ENCODE peak calls at places on chromosome 17, in nine cellular contexts. C, R, O, W, S, T, Z, I and U are unnamed samples.

GRCh38 chr17:28999216-28999615 is 6.6 kb downstream of the SEZ6 start:
- DNase-seq in R (no peak), O (no peak), S (no peak), Z (no peak), W (no peak), T (no peak), C (no peak), I (no peak), U (no peak)

GRCh38 chr17:12790806-12791148 is 1.5 kb downstream of the ARHGAP44 start:
- DNase-seq in W (no peak), O (no peak), I (no peak), Z (no peak), R (no peak), T (no peak), S (no peak), C (no peak), U (no peak)

GRCh38 chr17:81553616-81554181 is 1.5 kb upstream of the FAAP100 start:
- DNase-seq in I (peak), W (peak), R (peak), Z (peak), S (peak), O (no peak), C (peak), T (no peak), U (no peak)

GRCh38 chr17:69437475-69437874 is 23.0 kb downstream of the MAP2K6 start:
- DNase-seq in C (no peak), S (no peak), T (no peak), Z (no peak), W (no peak), R (no peak), I (no peak), O (no peak), U (no peak)

GRCh38 chr17:73071387-73071999 is 21.0 kb downstream of the SLC39A11 start:
- DNase-seq in W (no peak), O (no peak), S (no peak), I (peak), T (no peak), Z (no peak), C (no peak), R (no peak), U (peak)

GRCh38 chr17:3531266-3532101 is 26.1 kb downstream of the TRPV3 start:
- DNase-seq in T (no peak), Z (no peak), W (no peak), I (no peak), R (no peak), C (no peak), S (peak), O (no peak), U (no peak)

GRCh38 chr17:81558941-81559806 is 7.0 kb upstream of the FAAP100 start:
- DNase-seq in T (no peak), O (no peak), C (no peak), W (no peak), R (peak), S (peak), Z (no peak), I (no peak), U (no peak)

GRCh38 chr17:21373034-21373433 is 3.1 kb upstream of the KCNJ12 start:
- DNase-seq in O (no peak), T (no peak), Z (no peak), W (no peak), S (no peak), C (no peak), I (no peak), R (no peak), U (no peak)

GRCh38 chr17:76497979-76498885 is 3.0 kb downstream of the RHBDF2 start:
- DNase-seq in Z (peak), R (peak), C (peak), W (no peak), I (peak), O (peak), T (peak), S (peak), U (peak)

GRCh38 chr17:81264640-81265039 is 25.5 kb downstream of the NDUFAF8 start:
- DNase-seq in W (no peak), C (no peak), I (no peak), T (no peak), O (no peak), S (no peak), Z (no peak), R (no peak), U (no peak)

GRCh38 chr17:79861371-79862216 is 22.4 kb upstream of the CBX4 start:
- DNase-seq in R (no peak), I (no peak), Z (no peak), S (no peak), T (no peak), W (no peak), C (no peak), O (no peak), U (no peak)

GRCh38 chr17:6374761-6375312 is 60.1 kb downstream of the AIPL1 start:
- DNase-seq in W (peak), S (no peak), I (peak), O (no peak), Z (no peak), C (peak), R (peak), T (no peak), U (peak)

GRCh38 chr17:36149296-36149820 is 27.1 kb downstream of the TBC1D3B start:
- DNase-seq in W (no peak), S (no peak), Z (peak), C (no peak), R (no peak), I (peak), O (no peak), T (no peak), U (no peak)

GRCh38 chr17:73271078-73271477 is 9.4 kb upstream of the CPSF4L start:
- DNase-seq in O (no peak), T (no peak), C (no peak), Z (no peak), W (no peak), R (no peak), I (no peak), S (no peak), U (no peak)

GRCh38 chr17:37676115-37676925 is 33.1 kb upstream of the DDX52 start:
- DNase-seq in Z (no peak), I (peak), O (no peak), T (no peak), C (no peak), S (no peak), W (no peak), R (no peak), U (no peak)

GRCh38 chr17:66337866-66338472 is 35.6 kb downstream of the PRKCA start:
- DNase-seq in I (no peak), T (no peak), S (no peak), R (no peak), W (no peak), C (no peak), Z (no peak), O (no peak), U (no peak)

GRCh38 chr17:82320956-82321927 is 3.8 kb upstream of the CD7 start:
- DNase-seq in W (no peak), I (no peak), O (no peak), T (no peak), C (no peak), R (peak), S (no peak), Z (no peak), U (no peak)

GRCh38 chr17:41967141-41967920 is 736 bp downstream of the CNP start:
- DNase-seq in I (no peak), W (peak), R (no peak), C (no peak), S (peak), Z (no peak), T (no peak), O (no peak), U (no peak)

GRCh38 chr17:550041-550398 is 164.6 kb downstream of the VPS53 start:
- DNase-seq in Z (no peak), I (peak), O (no peak), S (no peak), C (no peak), R (no peak), W (no peak), T (no peak), U (no peak)

GRCh38 chr17:49482144-49482817 is 12.8 kb upstream of the NGFR start:
- DNase-seq in T (no peak), O (no peak), Z (no peak), S (no peak), W (no peak), I (peak), C (no peak), R (no peak), U (no peak)

GRCh38 chr17:81332118-81332834 is 37.2 kb upstream of the SLC38A10 start:
- DNase-seq in Z (no peak), R (no peak), S (no peak), O (no peak), C (no peak), I (no peak), W (no peak), T (no peak), U (no peak)

GRCh38 chr17:45428050-45428953 is 4.4 kb downstream of the ARHGAP27 start:
- DNase-seq in I (peak), W (peak), R (peak), C (peak), O (no peak), S (peak), T (peak), Z (peak), U (peak)

GRCh38 chr17:45784583-45785372 is 658 bp downstream of the CRHR1 start:
- DNase-seq in C (peak), T (peak), O (no peak), R (peak), S (no peak), W (no peak), Z (no peak), I (no peak), U (peak)

DNA sequence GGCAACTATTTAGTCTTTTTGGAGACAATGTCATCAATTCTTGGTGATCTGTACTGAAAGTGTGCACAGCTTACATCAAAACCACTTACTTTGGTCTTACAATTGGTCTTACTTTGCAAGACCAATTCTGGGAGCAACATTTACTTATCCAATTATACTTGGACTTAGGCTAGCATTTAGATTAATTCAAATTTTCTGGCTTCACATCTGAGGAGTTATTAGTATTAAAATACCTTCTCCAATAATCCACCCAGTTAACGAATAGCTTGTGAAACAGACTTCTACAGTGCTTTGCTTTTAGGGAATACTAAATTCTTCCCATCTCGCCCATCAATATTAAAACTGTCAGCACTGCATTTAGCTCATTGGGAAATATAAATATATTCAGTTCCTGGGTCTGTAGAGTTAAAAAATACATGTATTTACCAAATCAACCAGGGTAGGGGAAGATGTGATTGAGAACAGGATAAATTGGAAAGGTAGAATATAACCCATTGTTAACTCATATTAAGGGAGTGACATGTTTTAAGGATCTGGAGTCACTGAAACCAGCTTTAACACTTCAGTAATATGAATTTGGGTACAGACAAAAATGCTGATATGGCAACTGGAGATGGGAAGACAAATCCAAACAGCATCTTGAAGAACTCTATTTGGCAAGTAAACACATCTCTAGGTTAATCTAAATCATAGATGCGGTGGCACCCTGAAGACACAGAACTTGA is 9.2 kb upstream of the VEZF1 start:
- DNase-seq in T (no peak), W (no peak), O (no peak), C (no peak), S (no peak), R (no peak), I (no peak), Z (no peak), U (no peak)
- TF ChIP-seq POLR2A in T (no peak), W (no peak), O (no peak), C (no peak), S (no peak), R (no peak), I (no peak), Z (no peak), U (no peak)

GRCh38 chr17:67360880-67361279 is 5.5 kb downstream of the PSMD12 start:
- DNase-seq in W (no peak), I (no peak), S (no peak), C (no peak), O (no peak), Z (no peak), T (no peak), R (no peak), U (no peak)

GRCh38 chr17:67364847-67365761 is 1.3 kb downstream of the PSMD12 start:
- DNase-seq in W (no peak), I (no peak), C (no peak), R (no peak), O (no peak), T (no peak), Z (no peak), S (no peak), U (no peak)

GRCh38 chr17:67362173-67362572 is 4.2 kb downstream of the PSMD12 start:
- DNase-seq in T (no peak), C (no peak), S (no peak), R (no peak), W (no peak), O (no peak), Z (no peak), I (no peak), U (no peak)

GRCh38 chr17:67358612-67359011 is 7.8 kb downstream of the PSMD12 start:
- DNase-seq in O (no peak), I (peak), C (no peak), R (no peak), S (no peak), W (no peak), Z (no peak), T (no peak), U (no peak)

GRCh38 chr17:67359960-67360817 is 6.2 kb downstream of the PSMD12 start:
- DNase-seq in O (no peak), T (no peak), I (peak), R (peak), W (peak), C (peak), Z (no peak), S (no peak), U (no peak)
- TF ChIP-seq CTCF in O (no peak), T (no peak), I (peak), R (peak), W (peak), C (peak), Z (no peak), S (peak), U (no peak)

GRCh38 chr17:38896373-38896954 is 26.6 kb downstream of the LASP1 start:
- DNase-seq in S (no peak), T (no peak), Z (no peak), O (no peak), I (peak), C (peak), R (no peak), W (no peak), U (no peak)

GRCh38 chr17:38898812-38899348 is 26.5 kb upstream of the LASP1NB start:
- DNase-seq in C (peak), I (no peak), R (no peak), O (no peak), Z (no peak), S (peak), W (no peak), T (peak), U (no peak)

GRCh38 chr17:38898291-38898679 is 27.1 kb upstream of the LASP1NB start:
- DNase-seq in C (no peak), W (no peak), T (no peak), R (no peak), S (no peak), Z (no peak), O (no peak), I (no peak), U (no peak)

GRCh38 chr17:38897176-38897575 is 27.3 kb downstream of the LASP1 start:
- DNase-seq in T (no peak), W (no peak), Z (no peak), S (peak), R (no peak), O (no peak), I (peak), C (no peak), U (no peak)

DNA sequence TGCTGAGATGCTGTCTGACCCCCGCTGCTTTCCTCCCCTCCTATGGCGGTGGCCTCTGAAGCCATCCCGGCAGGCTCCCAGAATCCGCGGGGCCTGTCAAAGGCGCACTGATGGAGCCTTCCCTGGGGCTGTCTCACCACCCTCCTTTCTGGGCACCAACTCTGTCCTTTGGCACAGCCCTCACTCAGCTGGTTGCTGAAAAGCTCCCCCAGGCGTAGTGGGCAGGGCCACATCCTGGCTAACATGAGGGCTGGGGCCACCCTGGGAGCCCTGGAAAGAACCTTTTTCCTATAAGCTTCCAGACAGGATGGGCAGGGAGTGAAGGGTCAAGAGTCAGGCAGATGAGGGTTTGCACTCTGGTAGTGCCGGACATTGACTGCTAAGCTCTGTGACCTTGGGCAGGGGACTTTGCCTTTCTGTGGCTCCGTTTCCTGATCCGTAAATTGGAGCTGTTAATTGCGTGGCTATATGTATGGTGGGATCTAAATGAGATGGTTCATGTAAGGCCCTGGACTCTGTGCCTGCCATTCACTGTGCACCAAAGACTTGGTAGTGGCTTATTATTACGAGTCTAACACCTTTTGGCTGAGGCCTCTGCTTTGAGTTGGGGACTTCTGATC is 27.6 kb upstream of the LASP1NB start:
- DNase-seq in W (no peak), R (no peak), O (no peak), I (no peak), C (peak), Z (no peak), S (no peak), T (no peak), U (no peak)
- TF ChIP-seq POLR2A in W (no peak), R (no peak), O (no peak), I (no peak), C (no peak), Z (no peak), S (no peak), T (no peak), U (no peak)

GRCh38 chr17:61411944-61412859 is 12.6 kb downstream of the TBX2 start:
- DNase-seq in R (peak), C (peak), W (peak), O (peak), I (peak), Z (peak), T (peak), S (peak), U (peak)

GRCh38 chr17:61412860-61413653 is 13.4 kb downstream of the TBX2 start:
- DNase-seq in Z (no peak), I (no peak), R (no peak), S (no peak), W (no peak), O (peak), C (no peak), T (no peak), U (no peak)

GRCh38 chr17:61410555-61411089 is 11.0 kb downstream of the TBX2 start:
- DNase-seq in S (peak), O (peak), I (peak), W (no peak), R (no peak), C (peak), T (peak), Z (peak), U (peak)

GRCh38 chr17:61410100-61410551 is 10.5 kb downstream of the TBX2 start:
- DNase-seq in Z (peak), R (no peak), W (no peak), T (no peak), O (peak), C (no peak), S (no peak), I (no peak), U (peak)

GRCh38 chr17:61411114-61411943 is 11.7 kb downstream of the TBX2 start:
- DNase-seq in T (peak), C (peak), S (peak), Z (peak), O (peak), R (no peak), W (no peak), I (peak), U (peak)
- TF ChIP-seq CTCF in T (no peak), C (peak), S (peak), Z (no peak), O (no peak), R (peak), W (no peak), I (peak), U (no peak)

DNA sequence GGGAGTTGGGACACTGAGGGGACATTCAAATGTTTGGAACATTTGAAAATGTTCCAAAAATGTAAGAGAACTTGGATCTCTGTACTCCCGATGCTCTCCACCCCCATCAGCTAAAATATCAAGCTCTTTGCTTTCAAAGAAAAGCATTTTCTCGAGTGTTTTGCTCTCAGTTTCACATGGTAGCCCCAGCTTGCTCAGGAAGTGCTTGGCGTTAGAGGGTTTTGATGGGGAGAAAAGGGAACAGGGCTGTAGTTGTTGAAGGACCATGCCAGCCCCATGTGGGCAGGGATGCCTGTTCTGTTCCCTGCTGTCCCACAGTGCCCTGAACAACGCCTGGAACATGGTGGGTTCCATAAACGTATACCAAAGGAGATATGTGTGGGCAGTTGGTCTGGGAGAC is 37.0 kb downstream of the RAI1 start:
- DNase-seq in Z (no peak), C (no peak), S (no peak), W (no peak), T (no peak), R (no peak), O (no peak), I (no peak), U (no peak)
- TF ChIP-seq POLR2A in Z (no peak), C (no peak), S (no peak), W (no peak), T (no peak), R (no peak), O (no peak), I (no peak), U (no peak)

DNA sequence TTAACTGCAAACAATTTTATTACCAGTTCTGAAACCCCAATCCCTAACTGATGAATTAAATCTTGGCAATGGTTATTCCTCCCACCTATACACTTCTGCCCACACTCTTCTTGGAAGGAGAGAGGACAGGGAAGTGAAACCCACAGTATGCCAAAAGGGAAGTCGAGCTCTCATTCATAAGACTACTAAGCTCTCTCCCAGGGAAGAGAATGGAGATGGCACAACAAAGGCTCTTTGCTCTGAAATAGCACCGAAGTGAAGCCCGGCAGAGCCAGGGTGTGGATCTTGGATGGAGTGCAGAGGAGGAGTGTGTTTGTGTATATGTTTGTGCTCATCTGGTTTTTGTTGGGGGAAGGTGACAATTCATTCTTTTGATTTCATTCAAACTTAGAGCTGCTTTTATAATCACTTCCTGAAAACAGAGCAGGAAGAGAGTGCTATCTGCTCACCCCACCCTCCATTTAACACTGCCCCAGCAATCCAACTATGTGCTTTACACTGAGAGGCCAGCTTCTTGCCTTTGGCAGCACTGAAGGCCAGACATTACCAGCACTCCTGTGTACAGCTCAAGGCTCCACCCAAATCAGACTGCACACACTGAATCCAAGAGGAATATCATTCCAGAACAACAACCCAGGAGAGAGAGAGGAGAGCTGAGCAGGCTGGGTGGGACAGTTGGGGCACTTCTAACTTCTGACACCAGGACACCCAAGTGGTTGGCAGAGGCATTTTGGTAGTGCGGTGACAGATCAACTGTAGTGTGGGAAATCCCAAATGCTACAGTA is 68.8 kb downstream of the HIC1 start:
- DNase-seq in O (no peak), I (peak), T (no peak), Z (no peak), S (no peak), W (no peak), C (peak), R (no peak), U (peak)
- TF ChIP-seq CTCF in O (no peak), I (no peak), T (no peak), Z (no peak), S (no peak), W (no peak), C (no peak), R (no peak), U (no peak)